ENCODE peak calls at places on chromosomes 6 and 20, in ten cellular contexts. N is posterior vena cava, P is T-helper 9 cell, G is kidney tubule cell, B is stromal cell of bone marrow, E is HepG2, M is lung microvascular endothelial cell, O is substantia nigra, Q is NCI-H2029, U is NCI-H2171. J is an unnamed sample.

GRCh38 chr20:15674253-15675145 is 898.7 kb downstream of the KIF16B start:
- DNase-seq in M (no peak), B (no peak), O (no peak), E (no peak), P (no peak), G (peak), U (peak), N (no peak), Q (no peak), J (no peak)

GRCh38 chr6:11865926-11866325 is 87.3 kb upstream of the ADTRP start:
- DNase-seq in E (no peak), U (no peak), G (peak), M (no peak), O (no peak), B (no peak), P (no peak), Q (no peak), N (no peak), J (no peak)

GRCh38 chr6:26193467-26194328 is 106.5 kb downstream of the HFE start:
- DNase-seq in E (no peak), Q (no peak), N (no peak), U (no peak), O (no peak), P (no peak), M (no peak), G (no peak), B (no peak), J (no peak)

GRCh38 chr6:150373260-150373701 is 4.5 kb downstream of the IYD start:
- DNase-seq in B (peak), O (no peak), N (no peak), M (no peak), Q (no peak), U (no peak), G (peak), E (no peak), P (no peak), J (no peak)

GRCh38 chr6:125314019-125314581 is 12.3 kb upstream of the HDDC2 start:
- DNase-seq in Q (peak), P (peak), N (peak), B (peak), G (peak), U (peak), M (peak), E (peak), O (peak), J (peak)

GRCh38 chr20:6588296-6588695 is 179.2 kb upstream of the BMP2 start:
- DNase-seq in Q (peak), E (no peak), M (no peak), B (peak), U (no peak), G (peak), O (no peak), P (no peak), N (no peak), J (no peak)

GRCh38 chr6:45419574-45420082 is 41.9 kb upstream of the SUPT3H start:
- DNase-seq in E (peak), G (peak), N (peak), P (peak), B (no peak), Q (no peak), M (peak), U (peak), O (no peak), J (peak)

GRCh38 chr6:170142559-170142958 is 148.3 kb downstream of the DLL1 start:
- DNase-seq in Q (no peak), N (no peak), P (no peak), B (no peak), M (no peak), E (no peak), O (no peak), G (no peak), U (no peak), J (no peak)

GRCh38 chr6:157659536-157660271 is 163.3 kb upstream of the SNX9 start:
- DNase-seq in Q (no peak), B (no peak), G (no peak), O (no peak), U (no peak), P (no peak), N (no peak), E (no peak), M (no peak), J (no peak)

GRCh38 chr20:56414842-56415765 is 3.0 kb downstream of the CASS4 start:
- DNase-seq in E (no peak), U (no peak), Q (no peak), O (no peak), P (no peak), B (no peak), G (no peak), M (no peak), N (no peak), J (no peak)

GRCh38 chr6:111228094-111228493 is 140.8 kb downstream of the SLC16A10 start:
- DNase-seq in M (peak), G (peak), P (no peak), B (no peak), U (no peak), E (no peak), O (no peak), Q (no peak), N (no peak), J (no peak)

GRCh38 chr6:37882724-37883413 is 63.3 kb downstream of the ZFAND3 start:
- DNase-seq in G (peak), P (no peak), Q (no peak), U (no peak), E (peak), B (peak), N (no peak), M (no peak), O (no peak), J (no peak)

GRCh38 chr6:9502991-9503761 is 911.7 kb downstream of the TFAP2A start:
- DNase-seq in E (no peak), N (no peak), P (no peak), O (no peak), M (peak), Q (no peak), B (no peak), G (peak), U (no peak), J (no peak)

GRCh38 chr20:50371878-50372769 is 138.1 kb upstream of the PTPN1 start:
- DNase-seq in U (no peak), N (no peak), B (no peak), G (no peak), Q (no peak), O (no peak), P (no peak), E (peak), M (no peak), J (no peak)

GRCh38 chr6:169937389-169938261 is 186.2 kb downstream of the ERMARD start:
- DNase-seq in E (no peak), P (no peak), O (no peak), B (no peak), M (no peak), Q (no peak), U (no peak), N (no peak), G (no peak), J (no peak)

GRCh38 chr6:5610640-5611039 is 349.3 kb downstream of the FARS2 start:
- DNase-seq in N (no peak), O (no peak), G (no peak), E (no peak), U (no peak), M (no peak), P (no peak), Q (no peak), B (no peak), J (no peak)

GRCh38 chr6:53154794-53155193 is 6.2 kb upstream of the GCM1 start:
- DNase-seq in P (no peak), G (no peak), U (no peak), O (no peak), B (peak), N (no peak), Q (no peak), E (no peak), M (no peak), J (no peak)

GRCh38 chr20:5865604-5866003 is 84.7 kb downstream of the TRMT6 start:
- DNase-seq in E (no peak), N (no peak), M (no peak), Q (no peak), B (no peak), U (no peak), G (no peak), P (no peak), O (no peak), J (no peak)

GRCh38 chr6:4644962-4645361 is 131.2 kb upstream of the CDYL start:
- DNase-seq in M (peak), N (no peak), G (peak), O (no peak), E (no peak), B (no peak), Q (peak), U (no peak), P (no peak), J (no peak)

GRCh38 chr6:10441004-10441654 is 26.3 kb upstream of the TFAP2A start:
- DNase-seq in M (no peak), G (peak), O (no peak), P (no peak), U (no peak), N (no peak), Q (no peak), E (peak), B (peak), J (no peak)

J was measured in memory B cell.